ENCODE peak calls at places on chromosomes 5 and 9, in six cellular contexts. J is GM12878, Z is A549, P is upper lobe of left lung, U is K562, B is HepG2. D is an unnamed sample.

GRCh38 chr5:143106175-143106574 is 297.3 kb downstream of the NR3C1 start:
- ATAC-seq in J (no peak), Z (peak), P (no peak), U (peak), B (peak), D (peak)

GRCh38 chr5:117461403-117461802 is 886.8 kb upstream of the SEMA6A start:
- ATAC-seq in J (peak), Z (no peak), P (no peak), U (no peak), B (no peak), D (no peak)

GRCh38 chr9:37921546-37922300 is 17.8 kb upstream of the SLC25A51 start:
- ATAC-seq in J (peak), Z (no peak), P (peak), U (no peak), B (no peak), D (no peak)

GRCh38 chr9:129401623-129402340 is 219.1 kb downstream of the C9orf50 start:
- ATAC-seq in J (no peak), Z (peak), P (no peak), U (peak), B (no peak), D (no peak)

GRCh38 chr5:81344736-81345135 is 43.3 kb downstream of the ZCCHC9 start:
- ATAC-seq in J (no peak), Z (no peak), P (no peak), U (no peak), B (no peak), D (no peak)

GRCh38 chr5:103394676-103395075 is 136.1 kb downstream of the MACIR start:
- ATAC-seq in J (peak), Z (no peak), P (no peak), U (no peak), B (no peak), D (no peak)

GRCh38 chr5:58933891-58934628 is 351.2 kb downstream of the RAB3C start:
- ATAC-seq in J (peak), Z (no peak), P (no peak), U (no peak), B (no peak), D (no peak)

GRCh38 chr5:72470817-72471216 is 36.4 kb downstream of the ZNF366 start:
- ATAC-seq in J (no peak), Z (peak), P (no peak), U (no peak), B (no peak), D (no peak)

GRCh38 chr5:151085517-151086031 is 4.7 kb upstream of the TNIP1 start:
- ATAC-seq in J (peak), Z (peak), P (peak), U (no peak), B (peak), D (peak)

GRCh38 chr9:98117984-98118639 is 910 bp downstream of the TRIM14 start:
- ATAC-seq in J (peak), Z (peak), P (no peak), U (peak), B (peak), D (no peak)
- H3K4me3 ChIP-seq in J (peak), Z (peak), P (peak), U (peak), B (peak), D (no peak)

GRCh38 chr9:96172797-96173196 is 129.2 kb downstream of the HSD17B3 start:
- ATAC-seq in J (no peak), Z (no peak), P (no peak), U (no peak), B (no peak), D (no peak)
- TF ChIP-seq EP300 in J (no peak), Z (no peak), P (no peak), U (no peak), B (no peak), D (no peak)

DNA sequence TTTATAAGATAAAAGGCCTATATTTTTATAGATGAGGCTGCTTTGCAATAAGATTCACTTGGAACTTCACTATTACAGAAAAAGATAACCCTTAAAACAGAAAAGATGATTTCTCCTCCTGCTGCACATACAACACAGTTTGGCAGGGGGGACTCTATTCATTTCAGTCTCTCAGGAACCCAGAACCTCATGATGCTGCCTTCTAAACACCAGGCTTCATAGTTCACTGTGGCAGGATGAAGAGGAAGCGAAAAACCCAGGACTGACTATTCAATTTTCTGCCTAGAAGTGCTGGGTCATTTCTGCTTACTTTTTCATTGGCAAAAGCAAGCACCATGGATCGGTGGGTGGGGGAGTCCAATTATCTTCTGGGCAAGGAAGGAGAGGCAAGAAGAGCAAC is 179.5 kb downstream of the NTRK2 start:
- ATAC-seq in J (no peak), Z (no peak), P (no peak), U (no peak), B (no peak), D (no peak)
- H3K4me3 ChIP-seq in J (no peak), Z (no peak), P (no peak), U (no peak), B (no peak), D (no peak)

GRCh38 chr5:162654661-162655406 is 587.3 kb downstream of the GABRG2 start:
- ATAC-seq in J (peak), Z (no peak), P (no peak), U (no peak), B (no peak), D (no peak)

GRCh38 chr5:162657076-162657475 is 589.5 kb downstream of the GABRG2 start:
- ATAC-seq in J (no peak), Z (no peak), P (no peak), U (no peak), B (no peak), D (no peak)
- TF ChIP-seq EP300 in J (no peak), Z (no peak), P (no peak), U (no peak), B (no peak), D (no peak)

DNA sequence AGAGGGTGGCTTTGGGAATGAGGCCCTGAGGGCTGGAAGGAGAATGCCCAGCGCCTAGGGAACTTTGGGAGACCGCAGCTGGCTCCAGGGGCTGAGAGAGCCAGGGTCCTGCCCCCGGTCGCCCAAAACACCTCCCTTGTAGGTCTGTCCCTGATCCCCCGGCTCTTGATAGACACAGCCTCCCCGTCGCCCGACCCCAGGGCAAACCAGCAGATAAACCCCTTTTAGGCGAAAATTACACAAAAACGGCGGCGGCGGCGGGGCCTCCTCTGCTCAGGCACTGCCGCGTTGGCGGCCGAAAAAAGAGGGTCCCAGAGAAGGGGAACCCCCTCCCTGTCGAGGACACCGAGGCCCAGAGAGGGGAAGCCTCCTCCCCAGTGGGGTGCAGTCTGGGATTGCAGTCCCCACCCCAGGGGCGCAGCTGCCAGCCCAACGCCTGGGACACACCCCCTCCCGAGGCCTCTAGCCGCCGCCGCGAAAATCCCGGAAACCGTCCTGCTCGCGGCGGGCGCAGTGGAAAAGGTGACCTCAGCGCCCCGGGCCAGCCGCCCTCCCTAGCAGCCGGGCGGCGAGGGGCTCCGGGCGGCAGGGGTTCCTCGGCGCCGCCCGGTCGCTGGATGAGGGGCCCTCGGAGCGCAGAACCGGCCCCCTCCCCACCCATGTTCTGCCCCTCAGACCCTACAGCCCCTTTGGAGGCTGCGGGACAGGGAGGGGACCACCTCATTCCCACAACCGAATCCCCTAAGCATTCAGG is 3.1 kb upstream of the BARX1 start:
- ATAC-seq in J (no peak), Z (no peak), P (no peak), U (no peak), B (peak), D (no peak)
- H3K4me3 ChIP-seq in J (no peak), Z (no peak), P (no peak), U (no peak), B (peak), D (peak)